ENCODE peak calls at places on chromosomes 12 and 14, in ten cellular contexts. K, B, W, C, U, L, I, D, H and O are unnamed samples.

GRCh38 chr12:128047266-128048060 is 219.5 kb upstream of the TMEM132C start:
- DNase-seq in C (no peak), D (no peak), I (no peak), U (no peak), L (no peak), W (no peak), K (no peak), B (no peak), H (no peak), O (no peak)

GRCh38 chr14:104787736-104788532 is 7.6 kb downstream of the AKT1 start:
- DNase-seq in H (no peak), I (no peak), D (no peak), W (peak; percentile 48), C (no peak), K (no peak), L (no peak), U (no peak), B (no peak), O (no peak)

GRCh38 chr14:86847176-86847575 is 1145.8 kb downstream of the GALC start:
- DNase-seq in H (no peak), I (no peak), B (peak; percentile 5), K (no peak), C (no peak), D (no peak), U (no peak), L (no peak), W (no peak), O (no peak)

GRCh38 chr14:103151270-103151933 is 28.1 kb downstream of the TNFAIP2 start:
- DNase-seq in U (no peak), D (no peak), L (no peak), W (no peak), I (no peak), B (no peak), C (no peak), K (no peak), H (no peak), O (no peak)

GRCh38 chr12:115166698-115167315 is 482.8 kb upstream of the TBX3 start:
- DNase-seq in H (no peak), D (no peak), I (no peak), U (no peak), L (no peak), W (no peak), K (no peak), C (no peak), B (peak; percentile 75), O (no peak)

GRCh38 chr12:14665354-14666348 is 30.7 kb downstream of the GUCY2C start:
- DNase-seq in K (no peak), L (no peak), B (no peak), D (no peak), U (no peak), W (no peak), C (no peak), I (no peak), H (no peak), O (no peak)

GRCh38 chr12:67263416-67263960 is 5.7 kb upstream of the CAND1 start:
- DNase-seq in D (no peak), B (no peak), H (no peak), U (no peak), K (no peak), C (no peak), W (no peak), L (no peak), I (no peak), O (no peak)

GRCh38 chr12:66678640-66679268 is at the start of gene GRIP1:
- DNase-seq in L (no peak), K (no peak), D (no peak), C (no peak), I (no peak), H (no peak), W (no peak), B (peak; percentile 50), U (no peak), O (no peak)

GRCh38 chr12:91563011-91563410 is 380.4 kb upstream of the DCN start:
- DNase-seq in C (no peak), W (no peak), L (no peak), I (no peak), D (no peak), H (no peak), K (no peak), B (no peak), U (no peak), O (no peak)

GRCh38 chr12:57461326-57461903 is 1.8 kb downstream of the GLI1 start:
- DNase-seq in I (peak; percentile 73), U (no peak), C (peak; percentile 46), L (peak; percentile 91), D (peak; percentile 47), W (peak; percentile 70), B (peak; percentile 70), K (peak; percentile 69), H (peak; percentile 74), O (peak; percentile 52)

GRCh38 chr12:63915105-63915830 is 70.8 kb downstream of the SRGAP1 start:
- DNase-seq in H (no peak), W (no peak), C (no peak), B (peak; percentile 86), L (no peak), I (no peak), U (no peak), D (no peak), K (no peak), O (peak; percentile 60)

GRCh38 chr12:5806376-5807089 is 138.5 kb downstream of the ANO2 start:
- DNase-seq in B (peak; percentile 77), H (no peak), C (no peak), I (no peak), K (no peak), W (no peak), D (no peak), L (no peak), U (no peak), O (no peak)

GRCh38 chr14:76768201-76768656 is 7.0 kb downstream of the VASH1 start:
- DNase-seq in D (peak; percentile 31), C (peak; percentile 40), U (no peak), H (peak; percentile 34), K (no peak), I (peak; percentile 75), W (peak; percentile 61), L (no peak), B (no peak), O (peak; percentile 84)

GRCh38 chr12:30622509-30622908 is 73.2 kb downstream of the IPO8 start:
- DNase-seq in H (no peak), U (no peak), B (peak; percentile 70), L (no peak), D (no peak), I (no peak), K (no peak), C (no peak), W (no peak), O (no peak)

GRCh38 chr14:96268426-96269358 is 12.7 kb downstream of the BDKRB1 start:
- DNase-seq in L (peak; percentile 92), K (peak; percentile 62), D (peak; percentile 65), C (no peak), U (no peak), I (peak; percentile 63), H (peak; percentile 43), B (peak; percentile 96), W (peak; percentile 45), O (peak; percentile 25)

GRCh38 chr14:61569783-61570182 is 125.5 kb upstream of the HIF1A start:
- DNase-seq in I (peak; percentile 65), W (peak; percentile 53), L (peak; percentile 76), D (no peak), K (no peak), B (peak; percentile 99), H (no peak), C (peak; percentile 59), U (peak; percentile 65), O (peak; percentile 72)

GRCh38 chr12:114384746-114385145 is 21.2 kb downstream of the TBX5 start:
- DNase-seq in L (no peak), D (no peak), B (peak; percentile 23), H (no peak), U (no peak), W (no peak), C (no peak), I (no peak), K (no peak), O (no peak)

GRCh38 chr14:79554816-79555215 is 656.5 kb downstream of the DIO2 start:
- DNase-seq in C (no peak), U (no peak), L (no peak), B (no peak), I (no peak), W (no peak), H (no peak), D (no peak), K (no peak), O (no peak)

GRCh38 chr12:82057770-82058169 is 298.6 kb upstream of the PPFIA2 start:
- DNase-seq in B (peak; percentile 50), K (no peak), C (no peak), H (no peak), L (no peak), D (no peak), U (no peak), W (no peak), I (no peak), O (no peak)

GRCh38 chr12:115470526-115470925 is 786.6 kb upstream of the TBX3 start:
- DNase-seq in B (no peak), K (no peak), W (no peak), C (no peak), D (no peak), H (no peak), L (no peak), I (no peak), U (no peak), O (no peak)

GRCh38 chr12:108400060-108400459 is 60.9 kb upstream of the CMKLR1 start:
- DNase-seq in W (no peak), K (no peak), L (no peak), U (no peak), I (no peak), B (no peak), H (no peak), D (no peak), C (no peak), O (no peak)

GRCh38 chr14:97337670-97338069 is 540.5 kb downstream of the VRK1 start:
- DNase-seq in W (no peak), H (no peak), C (no peak), D (no peak), I (no peak), B (no peak), K (no peak), L (no peak), U (no peak), O (no peak)
- H3K4me1 ChIP-seq in W (no peaks in the 10 kb centered on the region), H (no peaks in the 10 kb centered on the region), C (no peaks in the 10 kb centered on the region), D (no peaks in the 10 kb centered on the region), I (no peaks in the 10 kb centered on the region), B (no peaks in the 10 kb centered on the region), K (no peaks in the 10 kb centered on the region), L (no peaks in the 10 kb centered on the region), U (no peaks in the 10 kb centered on the region), O (no peaks in the 10 kb centered on the region)

GRCh38 chr14:68249534-68250517 is 430.2 kb downstream of the RAD51B start:
- DNase-seq in H (no peak), L (no peak), W (no peak), I (no peak), K (no peak), D (no peak), U (no peak), B (peak; percentile 80), C (no peak), O (no peak)
- H3K4me1 ChIP-seq in H (peaks cover 21% of the 10 kb centered on the region), L (peaks cover 79% of the 10 kb centered on the region), W (peaks cover 71% of the 10 kb centered on the region), I (peaks cover 64% of the 10 kb centered on the region), K (no peaks in the 10 kb centered on the region), D (peaks cover 55% of the 10 kb centered on the region), U (peaks cover 22% of the 10 kb centered on the region), B (peaks cover 33% of the 10 kb centered on the region), C (peaks cover 50% of the 10 kb centered on the region), O (peaks cover 43% of the 10 kb centered on the region)

GRCh38 chr12:110689002-110689600 is at the start of gene HVCN1:
- DNase-seq in I (peak; percentile 78), L (peak; percentile 81), D (peak; percentile 45), K (no peak), C (peak; percentile 55), B (peak; percentile 22), W (peak; percentile 60), H (peak; percentile 61), U (peak; percentile 27), O (peak; percentile 44)
- H3K4me1 ChIP-seq in I (no peaks in the 10 kb centered on the region), L (peaks cover 24% of the 10 kb centered on the region), D (peaks cover 13% of the 10 kb centered on the region), K (peaks cover 2% of the 10 kb centered on the region), C (peaks cover 9% of the 10 kb centered on the region), B (peaks cover 3% of the 10 kb centered on the region), W (peaks cover 24% of the 10 kb centered on the region), H (peaks cover 4% of the 10 kb centered on the region), U (peaks cover 14% of the 10 kb centered on the region), O (peaks cover 16% of the 10 kb centered on the region)

GRCh38 chr12:770474-770873 is 18.1 kb downstream of the WNK1 start:
- DNase-seq in I (no peak), D (no peak), H (no peak), U (no peak), B (peak; percentile 38), C (no peak), K (no peak), L (no peak), W (no peak), O (no peak)
- H3K4me1 ChIP-seq in I (peaks cover 49% of the 10 kb centered on the region), D (peaks cover 16% of the 10 kb centered on the region), H (no peaks in the 10 kb centered on the region), U (peaks cover 31% of the 10 kb centered on the region), B (peaks cover 2% of the 10 kb centered on the region), C (peaks cover 23% of the 10 kb centered on the region), K (no peaks in the 10 kb centered on the region), L (peaks cover 50% of the 10 kb centered on the region), W (peaks cover 13% of the 10 kb centered on the region), O (peaks cover 8% of the 10 kb centered on the region)